ENCODE peak calls at places on chromosomes 2 and 18, in eight cellular contexts. One of them, this sample, is unnamed.

GRCh38 chr2:24076849-24077534 is 866 bp upstream of the SF3B6 start:
- DNase-seq in activated T-cell treated with anti-CD3 and anti-CD28 coated beads for 1 hour: no peak
- DNase-seq in hippocampal formation: peak
- DNase-seq in thoracic aorta: peak
- DNase-seq in RPMI7951: peak
- DNase-seq in iPS-NIHi11: no peak
- DNase-seq in coronary artery: peak
- DNase-seq in stimulated activated CD8-positive, alpha-beta memory T cell treated with anti-CD3 and anti-CD28 coated beads, Interleukin-4, amount 100 ng/mL, for 1 hour: no peak
- DNase-seq in this sample: no peak

GRCh38 chr2:175805442-175806114 is 196.5 kb downstream of the LNPK start:
- DNase-seq in activated T-cell treated with anti-CD3 and anti-CD28 coated beads for 1 hour: no peak
- DNase-seq in hippocampal formation: no peak
- DNase-seq in thoracic aorta: no peak
- DNase-seq in RPMI7951: peak
- DNase-seq in iPS-NIHi11: no peak
- DNase-seq in coronary artery: no peak
- DNase-seq in stimulated activated CD8-positive, alpha-beta memory T cell treated with anti-CD3 and anti-CD28 coated beads, Interleukin-4, amount 100 ng/mL, for 1 hour: no peak
- DNase-seq in this sample: no peak

GRCh38 chr2:194343167-194343566 is 1313.9 kb upstream of the SLC39A10 start:
- DNase-seq in activated T-cell treated with anti-CD3 and anti-CD28 coated beads for 1 hour: no peak
- DNase-seq in hippocampal formation: no peak
- DNase-seq in thoracic aorta: no peak
- DNase-seq in RPMI7951: no peak
- DNase-seq in iPS-NIHi11: no peak
- DNase-seq in coronary artery: no peak
- DNase-seq in stimulated activated CD8-positive, alpha-beta memory T cell treated with anti-CD3 and anti-CD28 coated beads, Interleukin-4, amount 100 ng/mL, for 1 hour: no peak
- DNase-seq in this sample: no peak

GRCh38 chr2:226585130-226585561 is 214.5 kb downstream of the IRS1 start:
- DNase-seq in activated T-cell treated with anti-CD3 and anti-CD28 coated beads for 1 hour: no peak
- DNase-seq in hippocampal formation: no peak
- DNase-seq in thoracic aorta: no peak
- DNase-seq in RPMI7951: no peak
- DNase-seq in iPS-NIHi11: no peak
- DNase-seq in coronary artery: no peak
- DNase-seq in stimulated activated CD8-positive, alpha-beta memory T cell treated with anti-CD3 and anti-CD28 coated beads, Interleukin-4, amount 100 ng/mL, for 1 hour: no peak
- DNase-seq in this sample: no peak

GRCh38 chr2:96865654-96866053 is 4.2 kb downstream of the SEMA4C start:
- DNase-seq in activated T-cell treated with anti-CD3 and anti-CD28 coated beads for 1 hour: no peak
- DNase-seq in hippocampal formation: no peak
- DNase-seq in thoracic aorta: no peak
- DNase-seq in RPMI7951: no peak
- DNase-seq in iPS-NIHi11: no peak
- DNase-seq in coronary artery: no peak
- DNase-seq in stimulated activated CD8-positive, alpha-beta memory T cell treated with anti-CD3 and anti-CD28 coated beads, Interleukin-4, amount 100 ng/mL, for 1 hour: no peak
- DNase-seq in this sample: no peak

GRCh38 chr2:147049888-147050446 is 794.9 kb upstream of the ACVR2A start:
- DNase-seq in activated T-cell treated with anti-CD3 and anti-CD28 coated beads for 1 hour: no peak
- DNase-seq in hippocampal formation: no peak
- DNase-seq in thoracic aorta: no peak
- DNase-seq in RPMI7951: no peak
- DNase-seq in iPS-NIHi11: no peak
- DNase-seq in coronary artery: no peak
- DNase-seq in stimulated activated CD8-positive, alpha-beta memory T cell treated with anti-CD3 and anti-CD28 coated beads, Interleukin-4, amount 100 ng/mL, for 1 hour: no peak
- DNase-seq in this sample: no peak

GRCh38 chr2:238913931-238914647 is 66.2 kb downstream of the TWIST2 start:
- DNase-seq in activated T-cell treated with anti-CD3 and anti-CD28 coated beads for 1 hour: no peak
- DNase-seq in hippocampal formation: no peak
- DNase-seq in thoracic aorta: no peak
- DNase-seq in RPMI7951: no peak
- DNase-seq in iPS-NIHi11: no peak
- DNase-seq in coronary artery: peak
- DNase-seq in stimulated activated CD8-positive, alpha-beta memory T cell treated with anti-CD3 and anti-CD28 coated beads, Interleukin-4, amount 100 ng/mL, for 1 hour: no peak
- DNase-seq in this sample: no peak

GRCh38 chr18:32378705-32379104 is 92.0 kb downstream of the GAREM1 start:
- DNase-seq in activated T-cell treated with anti-CD3 and anti-CD28 coated beads for 1 hour: no peak
- DNase-seq in hippocampal formation: no peak
- DNase-seq in thoracic aorta: no peak
- DNase-seq in RPMI7951: no peak
- DNase-seq in iPS-NIHi11: no peak
- DNase-seq in coronary artery: no peak
- DNase-seq in stimulated activated CD8-positive, alpha-beta memory T cell treated with anti-CD3 and anti-CD28 coated beads, Interleukin-4, amount 100 ng/mL, for 1 hour: no peak
- DNase-seq in this sample: no peak

GRCh38 chr18:741931-742512 is 29.6 kb upstream of the ENOSF1 start:
- DNase-seq in activated T-cell treated with anti-CD3 and anti-CD28 coated beads for 1 hour: no peak
- DNase-seq in hippocampal formation: no peak
- DNase-seq in thoracic aorta: no peak
- DNase-seq in RPMI7951: peak
- DNase-seq in iPS-NIHi11: peak
- DNase-seq in coronary artery: no peak
- DNase-seq in stimulated activated CD8-positive, alpha-beta memory T cell treated with anti-CD3 and anti-CD28 coated beads, Interleukin-4, amount 100 ng/mL, for 1 hour: no peak
- DNase-seq in this sample: no peak

GRCh38 chr18:47779381-47779780 is 151.1 kb downstream of the SMAD2 start:
- DNase-seq in activated T-cell treated with anti-CD3 and anti-CD28 coated beads for 1 hour: no peak
- DNase-seq in hippocampal formation: no peak
- DNase-seq in thoracic aorta: no peak
- DNase-seq in RPMI7951: peak
- DNase-seq in iPS-NIHi11: no peak
- DNase-seq in coronary artery: no peak
- DNase-seq in stimulated activated CD8-positive, alpha-beta memory T cell treated with anti-CD3 and anti-CD28 coated beads, Interleukin-4, amount 100 ng/mL, for 1 hour: no peak
- DNase-seq in this sample: no peak

GRCh38 chr2:28624436-28624797 is 127.2 kb upstream of the PPP1CB start:
- DNase-seq in activated T-cell treated with anti-CD3 and anti-CD28 coated beads for 1 hour: no peak
- DNase-seq in hippocampal formation: no peak
- DNase-seq in thoracic aorta: no peak
- DNase-seq in RPMI7951: peak
- DNase-seq in iPS-NIHi11: no peak
- DNase-seq in coronary artery: no peak
- DNase-seq in stimulated activated CD8-positive, alpha-beta memory T cell treated with anti-CD3 and anti-CD28 coated beads, Interleukin-4, amount 100 ng/mL, for 1 hour: no peak
- DNase-seq in this sample: no peak

GRCh38 chr2:66575625-66576371 is 140.9 kb downstream of the MEIS1 start:
- DNase-seq in activated T-cell treated with anti-CD3 and anti-CD28 coated beads for 1 hour: no peak
- DNase-seq in hippocampal formation: no peak
- DNase-seq in thoracic aorta: no peak
- DNase-seq in RPMI7951: peak
- DNase-seq in iPS-NIHi11: peak
- DNase-seq in coronary artery: no peak
- DNase-seq in stimulated activated CD8-positive, alpha-beta memory T cell treated with anti-CD3 and anti-CD28 coated beads, Interleukin-4, amount 100 ng/mL, for 1 hour: no peak
- DNase-seq in this sample: no peak